ENCODE peak calls at places on chromosomes 5 and 9, in eight cellular contexts. One of them, this sample, is unnamed.

GRCh38 chr9:129254566-129255287 is 76.7 kb upstream of the IER5L start:
- DNase-seq in fibroblast of mammary gland: no peak
- DNase-seq in AG10803: no peak
- DNase-seq in left ventricle myocardium inferior: no peak
- DNase-seq in neural progenitor cell: no peak
- DNase-seq in WERI-Rb-1: no peak
- DNase-seq in RWPE1: no peak
- DNase-seq in dorsolateral prefrontal cortex: no peak
- DNase-seq in this sample: no peak

GRCh38 chr5:91468643-91469422 is 85.7 kb upstream of the ARRDC3 start:
- DNase-seq in RWPE1: no peak
- DNase-seq in WERI-Rb-1: no peak
- DNase-seq in dorsolateral prefrontal cortex: no peak
- DNase-seq in fibroblast of mammary gland: no peak
- DNase-seq in left ventricle myocardium inferior: no peak
- DNase-seq in neural progenitor cell: no peak
- DNase-seq in AG10803: no peak
- DNase-seq in this sample: no peak

GRCh38 chr9:128439273-128439672 is 16.5 kb upstream of the ODF2 start:
- DNase-seq in neural progenitor cell: no peak
- DNase-seq in AG10803: no peak
- DNase-seq in fibroblast of mammary gland: no peak
- DNase-seq in left ventricle myocardium inferior: no peak
- DNase-seq in dorsolateral prefrontal cortex: no peak
- DNase-seq in WERI-Rb-1: no peak
- DNase-seq in RWPE1: no peak
- DNase-seq in this sample: no peak

GRCh38 chr9:126432659-126433058 is 106.0 kb downstream of the MVB12B start:
- DNase-seq in left ventricle myocardium inferior: no peak
- DNase-seq in dorsolateral prefrontal cortex: no peak
- DNase-seq in RWPE1: no peak
- DNase-seq in neural progenitor cell: no peak
- DNase-seq in AG10803: no peak
- DNase-seq in WERI-Rb-1: no peak
- DNase-seq in fibroblast of mammary gland: no peak
- DNase-seq in this sample: no peak

GRCh38 chr9:17134843-17135577 is at the start of gene CNTLN:
- DNase-seq in WERI-Rb-1: peak
- DNase-seq in AG10803: peak
- DNase-seq in RWPE1: peak
- DNase-seq in left ventricle myocardium inferior: peak
- DNase-seq in dorsolateral prefrontal cortex: peak
- DNase-seq in fibroblast of mammary gland: peak
- DNase-seq in neural progenitor cell: peak
- DNase-seq in this sample: peak

GRCh38 chr5:134571703-134572405 is 46.4 kb downstream of the JADE2 start:
- DNase-seq in dorsolateral prefrontal cortex: no peak
- DNase-seq in neural progenitor cell: no peak
- DNase-seq in AG10803: no peak
- DNase-seq in fibroblast of mammary gland: no peak
- DNase-seq in WERI-Rb-1: no peak
- DNase-seq in RWPE1: no peak
- DNase-seq in left ventricle myocardium inferior: no peak
- DNase-seq in this sample: no peak

GRCh38 chr5:138605254-138605972 is 30.2 kb upstream of the HSPA9 start:
- DNase-seq in left ventricle myocardium inferior: no peak
- DNase-seq in fibroblast of mammary gland: no peak
- DNase-seq in AG10803: no peak
- DNase-seq in neural progenitor cell: no peak
- DNase-seq in RWPE1: no peak
- DNase-seq in WERI-Rb-1: no peak
- DNase-seq in dorsolateral prefrontal cortex: no peak
- DNase-seq in this sample: no peak

GRCh38 chr5:53246042-53246836 is 136.7 kb upstream of the MOCS2 start:
- DNase-seq in neural progenitor cell: no peak
- DNase-seq in RWPE1: peak
- DNase-seq in fibroblast of mammary gland: peak
- DNase-seq in AG10803: peak
- DNase-seq in WERI-Rb-1: no peak
- DNase-seq in dorsolateral prefrontal cortex: no peak
- DNase-seq in left ventricle myocardium inferior: no peak
- DNase-seq in this sample: no peak

GRCh38 chr9:12494411-12494810 is 198.8 kb upstream of the TYRP1 start:
- DNase-seq in neural progenitor cell: no peak
- DNase-seq in fibroblast of mammary gland: no peak
- DNase-seq in WERI-Rb-1: no peak
- DNase-seq in AG10803: no peak
- DNase-seq in left ventricle myocardium inferior: no peak
- DNase-seq in dorsolateral prefrontal cortex: no peak
- DNase-seq in RWPE1: no peak
- DNase-seq in this sample: no peak

GRCh38 chr9:101951598-101951997 is 213.2 kb upstream of the GRIN3A start:
- DNase-seq in WERI-Rb-1: no peak
- DNase-seq in neural progenitor cell: no peak
- DNase-seq in left ventricle myocardium inferior: no peak
- DNase-seq in RWPE1: no peak
- DNase-seq in fibroblast of mammary gland: no peak
- DNase-seq in dorsolateral prefrontal cortex: no peak
- DNase-seq in AG10803: no peak
- DNase-seq in this sample: no peak
- TF ChIP-seq CTCF in WERI-Rb-1: no peak
- TF ChIP-seq CTCF in neural progenitor cell: no peak
- TF ChIP-seq CTCF in left ventricle myocardium inferior: no peak
- TF ChIP-seq CTCF in RWPE1: no peak
- TF ChIP-seq CTCF in fibroblast of mammary gland: no peak
- TF ChIP-seq CTCF in dorsolateral prefrontal cortex: no peak
- TF ChIP-seq CTCF in AG10803: no peak
- TF ChIP-seq CTCF in this sample: no peak

GRCh38 chr9:121735065-121735791 is 83.8 kb downstream of the DAB2IP start:
- DNase-seq in neural progenitor cell: peak
- DNase-seq in dorsolateral prefrontal cortex: no peak
- DNase-seq in left ventricle myocardium inferior: no peak
- DNase-seq in WERI-Rb-1: peak
- DNase-seq in RWPE1: peak
- DNase-seq in AG10803: peak
- DNase-seq in fibroblast of mammary gland: peak
- DNase-seq in this sample: no peak
- TF ChIP-seq CTCF in neural progenitor cell: peak
- TF ChIP-seq CTCF in dorsolateral prefrontal cortex: peak
- TF ChIP-seq CTCF in left ventricle myocardium inferior: peak
- TF ChIP-seq CTCF in WERI-Rb-1: peak
- TF ChIP-seq CTCF in RWPE1: no peak
- TF ChIP-seq CTCF in AG10803: peak
- TF ChIP-seq CTCF in fibroblast of mammary gland: peak
- TF ChIP-seq CTCF in this sample: no peak

GRCh38 chr9:134176599-134176968 is 12.2 kb upstream of the RNU6ATAC start:
- DNase-seq in fibroblast of mammary gland: no peak
- DNase-seq in WERI-Rb-1: no peak
- DNase-seq in RWPE1: no peak
- DNase-seq in AG10803: no peak
- DNase-seq in dorsolateral prefrontal cortex: no peak
- DNase-seq in neural progenitor cell: no peak
- DNase-seq in left ventricle myocardium inferior: no peak
- DNase-seq in this sample: no peak

GRCh38 chr9:134175291-134175807 is 11.0 kb upstream of the RNU6ATAC start:
- DNase-seq in WERI-Rb-1: peak
- DNase-seq in neural progenitor cell: peak
- DNase-seq in AG10803: no peak
- DNase-seq in left ventricle myocardium inferior: peak
- DNase-seq in RWPE1: peak
- DNase-seq in dorsolateral prefrontal cortex: no peak
- DNase-seq in fibroblast of mammary gland: no peak
- DNase-seq in this sample: no peak

GRCh38 chr9:134174526-134175290 is 10.3 kb upstream of the RNU6ATAC start:
- DNase-seq in WERI-Rb-1: no peak
- DNase-seq in AG10803: no peak
- DNase-seq in dorsolateral prefrontal cortex: no peak
- DNase-seq in neural progenitor cell: no peak
- DNase-seq in RWPE1: no peak
- DNase-seq in fibroblast of mammary gland: no peak
- DNase-seq in left ventricle myocardium inferior: no peak
- DNase-seq in this sample: no peak

GRCh38 chr9:134177186-134177585 is 12.8 kb upstream of the RNU6ATAC start:
- DNase-seq in neural progenitor cell: no peak
- DNase-seq in RWPE1: no peak
- DNase-seq in AG10803: no peak
- DNase-seq in left ventricle myocardium inferior: no peak
- DNase-seq in fibroblast of mammary gland: no peak
- DNase-seq in WERI-Rb-1: no peak
- DNase-seq in dorsolateral prefrontal cortex: no peak
- DNase-seq in this sample: no peak

GRCh38 chr9:134175808-134176598 is 11.6 kb upstream of the RNU6ATAC start:
- DNase-seq in fibroblast of mammary gland: no peak
- DNase-seq in WERI-Rb-1: peak
- DNase-seq in AG10803: no peak
- DNase-seq in dorsolateral prefrontal cortex: no peak
- DNase-seq in neural progenitor cell: no peak
- DNase-seq in left ventricle myocardium inferior: no peak
- DNase-seq in RWPE1: no peak
- DNase-seq in this sample: no peak
- TF ChIP-seq CTCF in fibroblast of mammary gland: peak
- TF ChIP-seq CTCF in WERI-Rb-1: peak
- TF ChIP-seq CTCF in AG10803: no peak
- TF ChIP-seq CTCF in dorsolateral prefrontal cortex: peak
- TF ChIP-seq CTCF in neural progenitor cell: no peak
- TF ChIP-seq CTCF in left ventricle myocardium inferior: peak
- TF ChIP-seq CTCF in RWPE1: no peak
- TF ChIP-seq CTCF in this sample: no peak

GRCh38 chr5:72076901-72077300 is 30.4 kb upstream of the MAP1B start:
- DNase-seq in neural progenitor cell: no peak
- DNase-seq in RWPE1: no peak
- DNase-seq in AG10803: no peak
- DNase-seq in dorsolateral prefrontal cortex: no peak
- DNase-seq in fibroblast of mammary gland: no peak
- DNase-seq in WERI-Rb-1: no peak
- DNase-seq in left ventricle myocardium inferior: no peak
- DNase-seq in this sample: no peak

GRCh38 chr5:72085319-72085718 is 22.0 kb upstream of the MAP1B start:
- DNase-seq in left ventricle myocardium inferior: no peak
- DNase-seq in AG10803: no peak
- DNase-seq in RWPE1: no peak
- DNase-seq in WERI-Rb-1: no peak
- DNase-seq in fibroblast of mammary gland: no peak
- DNase-seq in neural progenitor cell: no peak
- DNase-seq in dorsolateral prefrontal cortex: no peak
- DNase-seq in this sample: no peak

GRCh38 chr5:72077390-72077789 is 29.9 kb upstream of the MAP1B start:
- DNase-seq in left ventricle myocardium inferior: no peak
- DNase-seq in fibroblast of mammary gland: no peak
- DNase-seq in RWPE1: no peak
- DNase-seq in WERI-Rb-1: no peak
- DNase-seq in AG10803: no peak
- DNase-seq in dorsolateral prefrontal cortex: no peak
- DNase-seq in neural progenitor cell: no peak
- DNase-seq in this sample: no peak

GRCh38 chr5:72079288-72079687 is 28.0 kb upstream of the MAP1B start:
- DNase-seq in RWPE1: no peak
- DNase-seq in neural progenitor cell: peak
- DNase-seq in left ventricle myocardium inferior: peak
- DNase-seq in dorsolateral prefrontal cortex: no peak
- DNase-seq in WERI-Rb-1: peak
- DNase-seq in AG10803: no peak
- DNase-seq in fibroblast of mammary gland: no peak
- DNase-seq in this sample: no peak

DNA sequence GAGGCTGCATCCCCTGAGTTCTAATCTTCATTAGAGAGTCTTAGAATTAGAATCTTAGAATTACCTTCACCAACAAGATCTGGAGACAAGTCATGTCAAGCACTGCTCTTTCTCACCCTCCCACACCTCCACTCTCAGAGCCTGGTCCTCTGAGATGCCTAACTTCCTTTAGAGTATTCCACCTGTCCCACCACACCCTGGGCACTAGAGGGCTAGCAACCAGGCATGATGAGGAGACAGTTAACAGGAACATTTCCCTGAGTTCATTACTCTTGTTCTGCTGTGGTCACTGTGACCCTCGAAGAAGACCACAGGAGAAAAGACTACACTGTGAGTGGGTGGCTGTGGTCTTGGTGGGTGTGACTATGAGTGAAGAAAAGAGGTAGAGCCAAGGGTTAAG is 25.2 kb upstream of the MAP1B start:
- DNase-seq in AG10803: no peak
- DNase-seq in dorsolateral prefrontal cortex: no peak
- DNase-seq in fibroblast of mammary gland: no peak
- DNase-seq in WERI-Rb-1: no peak
- DNase-seq in neural progenitor cell: no peak
- DNase-seq in left ventricle myocardium inferior: no peak
- DNase-seq in RWPE1: no peak
- DNase-seq in this sample: no peak
- TF ChIP-seq CTCF in AG10803: no peak
- TF ChIP-seq CTCF in dorsolateral prefrontal cortex: no peak
- TF ChIP-seq CTCF in fibroblast of mammary gland: no peak
- TF ChIP-seq CTCF in WERI-Rb-1: peak
- TF ChIP-seq CTCF in neural progenitor cell: peak
- TF ChIP-seq CTCF in left ventricle myocardium inferior: no peak
- TF ChIP-seq CTCF in RWPE1: no peak
- TF ChIP-seq CTCF in this sample: no peak

GRCh38 chr5:115934388-115934974 is 27.8 kb upstream of the LVRN start:
- DNase-seq in left ventricle myocardium inferior: no peak
- DNase-seq in WERI-Rb-1: no peak
- DNase-seq in neural progenitor cell: no peak
- DNase-seq in dorsolateral prefrontal cortex: no peak
- DNase-seq in AG10803: no peak
- DNase-seq in fibroblast of mammary gland: no peak
- DNase-seq in RWPE1: no peak
- DNase-seq in this sample: no peak
- TF ChIP-seq CTCF in left ventricle myocardium inferior: no peak
- TF ChIP-seq CTCF in WERI-Rb-1: no peak
- TF ChIP-seq CTCF in neural progenitor cell: no peak
- TF ChIP-seq CTCF in dorsolateral prefrontal cortex: no peak
- TF ChIP-seq CTCF in AG10803: no peak
- TF ChIP-seq CTCF in fibroblast of mammary gland: no peak
- TF ChIP-seq CTCF in RWPE1: no peak
- TF ChIP-seq CTCF in this sample: no peak

DNA sequence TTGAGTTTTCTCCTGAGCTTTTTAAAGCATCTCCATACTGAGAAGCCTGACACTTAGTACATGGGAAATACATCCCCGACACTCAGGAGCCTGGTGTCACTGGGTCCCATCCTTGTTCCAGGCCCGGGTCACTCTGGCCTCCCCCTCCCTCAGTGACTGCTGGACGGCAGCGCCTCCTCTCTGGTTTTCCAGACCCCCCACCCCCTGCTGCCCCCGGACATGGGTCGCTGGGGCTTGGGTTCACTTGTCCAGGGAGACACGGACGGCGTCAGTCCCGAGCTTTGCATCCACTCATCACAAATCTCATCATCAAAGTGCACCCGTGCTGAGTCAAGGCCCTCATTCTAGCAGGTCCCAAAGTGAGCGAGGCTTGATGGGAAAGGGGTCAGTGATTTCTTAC is 243.0 kb downstream of the IRX2 start:
- DNase-seq in dorsolateral prefrontal cortex: no peak
- DNase-seq in neural progenitor cell: no peak
- DNase-seq in RWPE1: no peak
- DNase-seq in fibroblast of mammary gland: no peak
- DNase-seq in AG10803: no peak
- DNase-seq in left ventricle myocardium inferior: no peak
- DNase-seq in WERI-Rb-1: no peak
- DNase-seq in this sample: no peak
- TF ChIP-seq CTCF in dorsolateral prefrontal cortex: no peak
- TF ChIP-seq CTCF in neural progenitor cell: no peak
- TF ChIP-seq CTCF in RWPE1: no peak
- TF ChIP-seq CTCF in fibroblast of mammary gland: no peak
- TF ChIP-seq CTCF in AG10803: no peak
- TF ChIP-seq CTCF in left ventricle myocardium inferior: no peak
- TF ChIP-seq CTCF in WERI-Rb-1: no peak
- TF ChIP-seq CTCF in this sample: no peak